ENCODE peak calls at places on chromosome 7, in five cellular contexts. G is hepatic stellate cell, V is NCI-H1417, R is activated T-helper 1 cell treated with Interleukin-2 at 50 U/mL for 16 hours, Q is hepatocyte. B is an unnamed sample.

GRCh38 chr7:141354251-141354650 is 197.0 kb upstream of the AGK start:
- DNase-seq in G (no peak), V (no peak), R (no peak), Q (no peak), B (no peak)

GRCh38 chr7:67413670-67414069 is 417.0 kb downstream of the TYW1 start:
- DNase-seq in G (no peak), V (peak), R (no peak), Q (no peak), B (no peak)

GRCh38 chr7:142158741-142159496 is 47.4 kb downstream of the MGAM2 start:
- DNase-seq in G (no peak), V (no peak), R (no peak), Q (no peak), B (no peak)

GRCh38 chr7:158572000-158572828 is 15.4 kb downstream of the PTPRN2 start:
- DNase-seq in G (no peak), V (no peak), R (no peak), Q (no peak), B (no peak)

GRCh38 chr7:155763721-155764431 is 48.4 kb downstream of the SHH start:
- DNase-seq in G (no peak), V (no peak), R (peak), Q (peak), B (no peak)

GRCh38 chr7:143012409-143012808 is 14.5 kb downstream of the OR9A2 start:
- DNase-seq in G (no peak), V (no peak), R (no peak), Q (no peak), B (no peak)

GRCh38 chr7:116399808-116400207 is 99.7 kb upstream of the CAV2 start:
- DNase-seq in G (no peak), V (no peak), R (no peak), Q (peak), B (peak)

GRCh38 chr7:37408241-37408884 is 40.3 kb downstream of the ELMO1 start:
- DNase-seq in G (no peak), V (no peak), R (no peak), Q (no peak), B (no peak)

GRCh38 chr7:51138121-51139085 is 178.2 kb downstream of the COBL start:
- DNase-seq in G (no peak), V (peak), R (no peak), Q (no peak), B (no peak)

GRCh38 chr7:112985377-112985987 is 101.1 kb downstream of the GPR85 start:
- DNase-seq in G (peak), V (no peak), R (no peak), Q (peak), B (no peak)

GRCh38 chr7:95246935-95247370 is 77.4 kb downstream of the PON1 start:
- DNase-seq in G (peak), V (peak), R (no peak), Q (peak), B (peak)

GRCh38 chr7:128918266-128918665 is 7.8 kb upstream of the KCP start:
- DNase-seq in G (no peak), V (no peak), R (no peak), Q (no peak), B (no peak)

GRCh38 chr7:6614941-6615737 is at the start of gene ZNF853:
- DNase-seq in G (no peak), V (no peak), R (no peak), Q (peak), B (no peak)

GRCh38 chr7:38660427-38661099 is 29.4 kb upstream of the AMPH start:
- DNase-seq in G (peak), V (peak), R (no peak), Q (peak), B (peak)

B was measured in COLO829.